ENCODE peak calls at places on chromosomes 4 and X, in ten cellular contexts. One of them, this sample, is unnamed.

GRCh38 chrX:123481908-123482873 is 250.7 kb downstream of the THOC2 start:
- DNase-seq in hepatocyte: no peak
- DNase-seq in dorsolateral prefrontal cortex: no peak
- DNase-seq in OCI-LY7: no peak
- DNase-seq in heart right ventricle: no peak
- DNase-seq in A673: peak
- DNase-seq in fibroblast of lung: peak
- DNase-seq in AG04450: no peak
- DNase-seq in CD8-positive, alpha-beta memory T cell: no peak
- DNase-seq in endodermal cell: no peak
- DNase-seq in this sample: no peak

GRCh38 chr4:10926025-10926424 is 241.5 kb upstream of the CLNK start:
- DNase-seq in fibroblast of lung: peak
- DNase-seq in hepatocyte: no peak
- DNase-seq in heart right ventricle: no peak
- DNase-seq in CD8-positive, alpha-beta memory T cell: no peak
- DNase-seq in endodermal cell: no peak
- DNase-seq in A673: no peak
- DNase-seq in dorsolateral prefrontal cortex: no peak
- DNase-seq in AG04450: no peak
- DNase-seq in OCI-LY7: no peak
- DNase-seq in this sample: no peak

GRCh38 chr4:47326067-47326466 is 137.4 kb downstream of the COMMD8 start:
- DNase-seq in fibroblast of lung: no peak
- DNase-seq in hepatocyte: no peak
- DNase-seq in heart right ventricle: no peak
- DNase-seq in dorsolateral prefrontal cortex: no peak
- DNase-seq in OCI-LY7: no peak
- DNase-seq in CD8-positive, alpha-beta memory T cell: no peak
- DNase-seq in endodermal cell: no peak
- DNase-seq in AG04450: no peak
- DNase-seq in A673: no peak
- DNase-seq in this sample: no peak

GRCh38 chrX:30228526-30228925 is 1.9 kb upstream of the MAGEB3 start:
- DNase-seq in AG04450: no peak
- DNase-seq in fibroblast of lung: no peak
- DNase-seq in CD8-positive, alpha-beta memory T cell: no peak
- DNase-seq in OCI-LY7: no peak
- DNase-seq in endodermal cell: peak
- DNase-seq in dorsolateral prefrontal cortex: no peak
- DNase-seq in hepatocyte: no peak
- DNase-seq in A673: peak
- DNase-seq in heart right ventricle: no peak
- DNase-seq in this sample: no peak

GRCh38 chr4:83644677-83645639 is 109.0 kb downstream of the GPAT3 start:
- DNase-seq in OCI-LY7: peak
- DNase-seq in A673: peak
- DNase-seq in AG04450: peak
- DNase-seq in CD8-positive, alpha-beta memory T cell: no peak
- DNase-seq in dorsolateral prefrontal cortex: no peak
- DNase-seq in hepatocyte: peak
- DNase-seq in heart right ventricle: peak
- DNase-seq in fibroblast of lung: peak
- DNase-seq in endodermal cell: peak
- DNase-seq in this sample: no peak

GRCh38 chr4:75940692-75941253 is at the start of gene NAAA:
- DNase-seq in AG04450: no peak
- DNase-seq in A673: peak
- DNase-seq in heart right ventricle: peak
- DNase-seq in hepatocyte: peak
- DNase-seq in endodermal cell: peak
- DNase-seq in dorsolateral prefrontal cortex: peak
- DNase-seq in OCI-LY7: peak
- DNase-seq in fibroblast of lung: peak
- DNase-seq in CD8-positive, alpha-beta memory T cell: peak
- DNase-seq in this sample: peak

GRCh38 chr4:37803348-37803973 is 23.0 kb upstream of the PGM2 start:
- DNase-seq in hepatocyte: peak
- DNase-seq in heart right ventricle: peak
- DNase-seq in dorsolateral prefrontal cortex: no peak
- DNase-seq in A673: peak
- DNase-seq in AG04450: no peak
- DNase-seq in fibroblast of lung: peak
- DNase-seq in OCI-LY7: peak
- DNase-seq in endodermal cell: no peak
- DNase-seq in CD8-positive, alpha-beta memory T cell: no peak
- DNase-seq in this sample: no peak

GRCh38 chrX:18428006-18428405 is 2.6 kb downstream of the CDKL5 start:
- DNase-seq in endodermal cell: no peak
- DNase-seq in AG04450: no peak
- DNase-seq in heart right ventricle: no peak
- DNase-seq in fibroblast of lung: no peak
- DNase-seq in OCI-LY7: no peak
- DNase-seq in hepatocyte: no peak
- DNase-seq in dorsolateral prefrontal cortex: no peak
- DNase-seq in A673: no peak
- DNase-seq in CD8-positive, alpha-beta memory T cell: no peak
- DNase-seq in this sample: no peak

GRCh38 chr4:105936901-105937300 is 41.6 kb downstream of the NPNT start:
- DNase-seq in A673: no peak
- DNase-seq in fibroblast of lung: no peak
- DNase-seq in heart right ventricle: no peak
- DNase-seq in dorsolateral prefrontal cortex: no peak
- DNase-seq in OCI-LY7: no peak
- DNase-seq in hepatocyte: no peak
- DNase-seq in endodermal cell: no peak
- DNase-seq in CD8-positive, alpha-beta memory T cell: no peak
- DNase-seq in AG04450: no peak
- DNase-seq in this sample: no peak

GRCh38 chr4:108070775-108071174 is 81.1 kb downstream of the HADH start:
- DNase-seq in fibroblast of lung: no peak
- DNase-seq in AG04450: no peak
- DNase-seq in A673: no peak
- DNase-seq in endodermal cell: no peak
- DNase-seq in hepatocyte: no peak
- DNase-seq in dorsolateral prefrontal cortex: no peak
- DNase-seq in heart right ventricle: no peak
- DNase-seq in CD8-positive, alpha-beta memory T cell: no peak
- DNase-seq in OCI-LY7: no peak
- DNase-seq in this sample: no peak

GRCh38 chr4:53688186-53688790 is 97.0 kb upstream of the LNX1 start:
- DNase-seq in CD8-positive, alpha-beta memory T cell: no peak
- DNase-seq in dorsolateral prefrontal cortex: no peak
- DNase-seq in heart right ventricle: no peak
- DNase-seq in fibroblast of lung: peak
- DNase-seq in endodermal cell: no peak
- DNase-seq in OCI-LY7: no peak
- DNase-seq in A673: no peak
- DNase-seq in hepatocyte: peak
- DNase-seq in AG04450: peak
- DNase-seq in this sample: no peak

GRCh38 chr4:106587558-106587957 is 219.0 kb upstream of the GIMD1 start:
- DNase-seq in A673: peak
- DNase-seq in heart right ventricle: no peak
- DNase-seq in dorsolateral prefrontal cortex: no peak
- DNase-seq in OCI-LY7: no peak
- DNase-seq in hepatocyte: peak
- DNase-seq in fibroblast of lung: no peak
- DNase-seq in endodermal cell: no peak
- DNase-seq in AG04450: peak
- DNase-seq in CD8-positive, alpha-beta memory T cell: no peak
- DNase-seq in this sample: no peak

GRCh38 chr4:86967061-86967460 is 32.2 kb downstream of the AFF1 start:
- DNase-seq in fibroblast of lung: no peak
- DNase-seq in CD8-positive, alpha-beta memory T cell: no peak
- DNase-seq in heart right ventricle: no peak
- DNase-seq in endodermal cell: no peak
- DNase-seq in hepatocyte: no peak
- DNase-seq in AG04450: no peak
- DNase-seq in A673: no peak
- DNase-seq in OCI-LY7: peak
- DNase-seq in dorsolateral prefrontal cortex: no peak
- DNase-seq in this sample: no peak

GRCh38 chrX:3425031-3425430 is 78.6 kb upstream of the MXRA5 start:
- DNase-seq in dorsolateral prefrontal cortex: no peak
- DNase-seq in OCI-LY7: no peak
- DNase-seq in AG04450: no peak
- DNase-seq in hepatocyte: no peak
- DNase-seq in CD8-positive, alpha-beta memory T cell: no peak
- DNase-seq in heart right ventricle: no peak
- DNase-seq in endodermal cell: no peak
- DNase-seq in A673: no peak
- DNase-seq in fibroblast of lung: no peak
- DNase-seq in this sample: no peak

GRCh38 chrX:617891-618290 is 12.7 kb upstream of the SHOX start:
- DNase-seq in endodermal cell: peak
- DNase-seq in CD8-positive, alpha-beta memory T cell: no peak
- DNase-seq in AG04450: no peak
- DNase-seq in dorsolateral prefrontal cortex: no peak
- DNase-seq in hepatocyte: no peak
- DNase-seq in A673: no peak
- DNase-seq in OCI-LY7: no peak
- DNase-seq in fibroblast of lung: no peak
- DNase-seq in heart right ventricle: no peak
- DNase-seq in this sample: no peak

GRCh38 chr4:108276690-108277089 is 108.0 kb upstream of the LEF1 start:
- DNase-seq in fibroblast of lung: no peak
- DNase-seq in dorsolateral prefrontal cortex: no peak
- DNase-seq in AG04450: no peak
- DNase-seq in CD8-positive, alpha-beta memory T cell: no peak
- DNase-seq in endodermal cell: no peak
- DNase-seq in hepatocyte: no peak
- DNase-seq in OCI-LY7: no peak
- DNase-seq in A673: no peak
- DNase-seq in heart right ventricle: no peak
- DNase-seq in this sample: no peak

DNA sequence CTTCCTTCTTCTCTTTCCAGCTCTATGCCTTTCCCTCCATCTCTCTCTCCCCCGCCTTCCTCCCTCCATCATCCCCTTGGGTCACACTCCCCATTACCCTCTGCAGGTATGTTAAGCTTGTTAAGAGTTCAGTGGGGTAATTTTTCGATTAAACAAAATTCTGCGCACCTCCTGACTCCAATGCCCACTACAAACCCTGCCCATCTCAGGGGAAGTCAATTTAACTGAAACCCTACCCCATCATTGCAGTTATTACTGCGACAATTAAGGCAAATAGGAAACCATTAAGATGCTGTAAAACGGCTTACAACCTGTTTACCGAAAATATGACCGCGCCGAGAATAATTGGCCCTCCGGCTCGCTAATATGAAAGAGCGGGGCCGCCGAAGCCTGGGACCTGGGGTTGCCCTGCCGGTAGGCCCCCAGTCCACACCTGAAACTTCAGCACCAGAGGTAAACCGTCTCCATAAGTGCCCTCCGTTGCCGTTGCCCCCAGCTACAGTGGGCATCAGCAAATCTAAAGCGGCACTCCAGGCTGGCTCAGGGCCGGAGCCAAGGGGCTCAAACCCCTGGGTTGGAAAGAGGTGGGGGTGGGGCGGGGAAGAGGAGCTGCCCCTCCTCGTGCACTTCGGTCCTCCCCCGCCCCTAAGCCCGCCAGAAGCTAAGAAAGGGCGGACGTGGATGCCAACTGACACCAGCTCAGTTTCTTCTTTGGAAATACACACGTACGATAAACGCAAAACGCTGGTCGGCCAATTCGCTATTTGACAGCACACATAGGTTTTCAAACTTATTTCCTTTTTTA is 4.8 kb downstream of the ARX start:
- DNase-seq in CD8-positive, alpha-beta memory T cell: no peak
- DNase-seq in fibroblast of lung: no peak
- DNase-seq in OCI-LY7: no peak
- DNase-seq in A673: no peak
- DNase-seq in endodermal cell: no peak
- DNase-seq in AG04450: no peak
- DNase-seq in hepatocyte: no peak
- DNase-seq in heart right ventricle: no peak
- DNase-seq in dorsolateral prefrontal cortex: no peak
- DNase-seq in this sample: no peak
- H3K4me3 ChIP-seq in CD8-positive, alpha-beta memory T cell: no peak
- H3K4me3 ChIP-seq in fibroblast of lung: no peak
- H3K4me3 ChIP-seq in OCI-LY7: no peak
- H3K4me3 ChIP-seq in A673: peak
- H3K4me3 ChIP-seq in endodermal cell: no peak
- H3K4me3 ChIP-seq in AG04450: no peak
- H3K4me3 ChIP-seq in hepatocyte: no peak
- H3K4me3 ChIP-seq in heart right ventricle: no peak
- H3K4me3 ChIP-seq in dorsolateral prefrontal cortex: peak
- H3K4me3 ChIP-seq in this sample: no peak

GRCh38 chrX:110003167-110004156 is 548 bp downstream of the TMEM164 start:
- DNase-seq in A673: peak
- DNase-seq in fibroblast of lung: peak
- DNase-seq in dorsolateral prefrontal cortex: no peak
- DNase-seq in AG04450: no peak
- DNase-seq in CD8-positive, alpha-beta memory T cell: peak
- DNase-seq in heart right ventricle: peak
- DNase-seq in hepatocyte: no peak
- DNase-seq in endodermal cell: peak
- DNase-seq in OCI-LY7: no peak
- DNase-seq in this sample: peak
- H3K27ac ChIP-seq in A673: peak
- H3K27ac ChIP-seq in fibroblast of lung: peak
- H3K27ac ChIP-seq in dorsolateral prefrontal cortex: peak
- H3K27ac ChIP-seq in AG04450: no peak
- H3K27ac ChIP-seq in CD8-positive, alpha-beta memory T cell: peak
- H3K27ac ChIP-seq in heart right ventricle: peak
- H3K27ac ChIP-seq in hepatocyte: peak
- H3K27ac ChIP-seq in endodermal cell: peak
- H3K27ac ChIP-seq in OCI-LY7: no peak
- H3K27ac ChIP-seq in this sample: no peak

GRCh38 chrX:25022499-25023325 is 6.9 kb upstream of the ARX start:
- DNase-seq in heart right ventricle: no peak
- DNase-seq in AG04450: no peak
- DNase-seq in CD8-positive, alpha-beta memory T cell: no peak
- DNase-seq in dorsolateral prefrontal cortex: no peak
- DNase-seq in OCI-LY7: no peak
- DNase-seq in hepatocyte: peak
- DNase-seq in A673: no peak
- DNase-seq in endodermal cell: peak
- DNase-seq in fibroblast of lung: no peak
- DNase-seq in this sample: no peak
- H3K4me3 ChIP-seq in heart right ventricle: no peak
- H3K4me3 ChIP-seq in AG04450: no peak
- H3K4me3 ChIP-seq in CD8-positive, alpha-beta memory T cell: no peak
- H3K4me3 ChIP-seq in dorsolateral prefrontal cortex: no peak
- H3K4me3 ChIP-seq in OCI-LY7: no peak
- H3K4me3 ChIP-seq in hepatocyte: no peak
- H3K4me3 ChIP-seq in A673: no peak
- H3K4me3 ChIP-seq in endodermal cell: no peak
- H3K4me3 ChIP-seq in fibroblast of lung: no peak
- H3K4me3 ChIP-seq in this sample: no peak

DNA sequence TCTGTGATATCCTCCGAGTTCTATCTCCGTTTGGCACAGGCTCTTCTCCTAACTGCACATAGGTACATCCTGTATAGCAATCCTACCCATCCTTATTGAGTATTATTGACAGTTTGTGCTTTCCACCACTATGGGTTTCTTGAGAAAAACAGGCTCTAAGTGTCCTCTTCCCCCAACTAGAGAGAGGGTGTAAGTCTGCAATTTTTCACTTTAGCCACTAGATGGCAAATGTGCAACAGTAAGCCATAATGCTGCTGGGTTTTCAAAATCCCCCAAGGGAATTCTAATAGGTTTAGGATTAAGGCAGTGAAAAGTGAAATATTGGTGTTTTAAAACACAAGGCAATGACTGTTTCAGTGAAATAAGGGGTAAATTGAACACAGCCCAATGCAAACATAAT is 239.1 kb upstream of the HTR2C start:
- DNase-seq in heart right ventricle: no peak
- DNase-seq in CD8-positive, alpha-beta memory T cell: no peak
- DNase-seq in fibroblast of lung: peak
- DNase-seq in AG04450: no peak
- DNase-seq in hepatocyte: peak
- DNase-seq in endodermal cell: no peak
- DNase-seq in A673: peak
- DNase-seq in OCI-LY7: peak
- DNase-seq in dorsolateral prefrontal cortex: no peak
- DNase-seq in this sample: no peak
- H3K27ac ChIP-seq in heart right ventricle: no peak
- H3K27ac ChIP-seq in CD8-positive, alpha-beta memory T cell: no peak
- H3K27ac ChIP-seq in fibroblast of lung: no peak
- H3K27ac ChIP-seq in AG04450: no peak
- H3K27ac ChIP-seq in hepatocyte: no peak
- H3K27ac ChIP-seq in endodermal cell: no peak
- H3K27ac ChIP-seq in A673: no peak
- H3K27ac ChIP-seq in OCI-LY7: no peak
- H3K27ac ChIP-seq in dorsolateral prefrontal cortex: no peak
- H3K27ac ChIP-seq in this sample: no peak

This sample was measured in pancreas.